ENCODE peak calls at places on chromosome X, in eight cellular contexts. V, P, U, O, L, X, G and A are unnamed samples.

GRCh38 chrX:39576081-39576701 is 521.6 kb downstream of the BCOR start:
- DNase-seq in U (no peak), O (no peak), V (no peak), P (peak), X (no peak), L (no peak), G (no peak), A (no peak)

GRCh38 chrX:9466711-9467110 is 1.9 kb downstream of the TBL1X start:
- DNase-seq in V (no peak), O (no peak), X (no peak), P (no peak), G (no peak), L (no peak), U (no peak), A (no peak)

GRCh38 chrX:46836701-46837542 is at the start of gene RP2:
- DNase-seq in X (peak), P (peak), V (peak), U (peak), L (peak), O (peak), G (peak), A (peak)

GRCh38 chrX:125131146-125131545 is 188.5 kb upstream of the TEX13C start:
- DNase-seq in V (no peak), X (no peak), G (no peak), O (no peak), U (no peak), P (no peak), L (no peak), A (no peak)

GRCh38 chrX:17537652-17538301 is 162.8 kb downstream of the NHS start:
- DNase-seq in G (no peak), V (no peak), O (no peak), L (no peak), X (peak), P (no peak), U (peak), A (peak)

GRCh38 chrX:71911731-71912050 is 1.0 kb downstream of the NHSL2 start:
- DNase-seq in L (no peak), V (peak), U (no peak), G (peak), X (no peak), O (no peak), P (no peak), A (peak)

GRCh38 chrX:154540897-154541535 is 5.6 kb downstream of the G6PD start:
- DNase-seq in L (no peak), O (no peak), U (peak), P (no peak), G (no peak), X (no peak), V (no peak), A (no peak)

GRCh38 chrX:153631346-153631745 is 15.7 kb upstream of the DUSP9 start:
- DNase-seq in P (no peak), V (no peak), X (no peak), O (no peak), G (no peak), U (no peak), L (no peak), A (no peak)

GRCh38 chrX:21840199-21840557 is 761 bp downstream of the MBTPS2 start:
- DNase-seq in V (no peak), O (no peak), L (no peak), X (no peak), P (no peak), G (no peak), U (no peak), A (no peak)